ENCODE peak calls at places on chromosomes 3 and 15, in eight cellular contexts. One of them, this sample, is unnamed.

GRCh38 chr3:138381413-138381901 is 33.1 kb downstream of the MRAS start:
- DNase-seq in PC-9: no peak
- DNase-seq in thoracic aorta: no peak
- DNase-seq in heart right ventricle: peak; percentile 48
- DNase-seq in A549: no peak
- DNase-seq in adipocyte: peak; percentile 28
- DNase-seq in GM23248: peak; percentile 39
- DNase-seq in transverse colon: no peak
- DNase-seq in this sample: peak; percentile 68

GRCh38 chr3:84891851-84892250 is 66.9 kb upstream of the CADM2 start:
- DNase-seq in A549: no peak
- DNase-seq in adipocyte: no peak
- DNase-seq in thoracic aorta: no peak
- DNase-seq in GM23248: no peak
- DNase-seq in transverse colon: no peak
- DNase-seq in PC-9: no peak
- DNase-seq in heart right ventricle: no peak
- DNase-seq in this sample: no peak

GRCh38 chr3:181700168-181701087 is 11.3 kb upstream of the SOX2 start:
- DNase-seq in transverse colon: peak; percentile 64
- DNase-seq in adipocyte: peak; percentile 75
- DNase-seq in A549: peak; percentile 69
- DNase-seq in GM23248: peak; percentile 78
- DNase-seq in heart right ventricle: peak; percentile 24
- DNase-seq in PC-9: peak; percentile 50
- DNase-seq in thoracic aorta: no peak
- DNase-seq in this sample: no peak

GRCh38 chr15:98876461-98877369 is 130.9 kb downstream of the PGPEP1L start:
- DNase-seq in A549: no peak
- DNase-seq in GM23248: peak; percentile 63
- DNase-seq in adipocyte: peak; percentile 46
- DNase-seq in thoracic aorta: no peak
- DNase-seq in PC-9: peak; percentile 63
- DNase-seq in heart right ventricle: no peak
- DNase-seq in transverse colon: no peak
- DNase-seq in this sample: no peak

GRCh38 chr3:178295257-178295912 is 240.9 kb upstream of the KCNMB2 start:
- DNase-seq in thoracic aorta: no peak
- DNase-seq in heart right ventricle: no peak
- DNase-seq in adipocyte: peak; percentile 89
- DNase-seq in PC-9: no peak
- DNase-seq in A549: no peak
- DNase-seq in transverse colon: no peak
- DNase-seq in GM23248: peak; percentile 86
- DNase-seq in this sample: peak; percentile 21

GRCh38 chr15:89115547-89115946 is 27.3 kb downstream of the ABHD2 start:
- DNase-seq in thoracic aorta: no peak
- DNase-seq in A549: peak; percentile 59
- DNase-seq in transverse colon: peak; percentile 74
- DNase-seq in heart right ventricle: no peak
- DNase-seq in adipocyte: no peak
- DNase-seq in GM23248: no peak
- DNase-seq in PC-9: peak; percentile 93
- DNase-seq in this sample: no peak

GRCh38 chr15:93179072-93179471 is 90.1 kb upstream of the RGMA start:
- DNase-seq in PC-9: no peak
- DNase-seq in thoracic aorta: no peak
- DNase-seq in GM23248: peak; percentile 6
- DNase-seq in heart right ventricle: peak; percentile 28
- DNase-seq in transverse colon: peak; percentile 63
- DNase-seq in A549: peak; percentile 9
- DNase-seq in adipocyte: no peak
- DNase-seq in this sample: peak; percentile 39

GRCh38 chr3:197746801-197747237 is 2.9 kb upstream of the FYTTD1 start:
- DNase-seq in adipocyte: no peak
- DNase-seq in A549: no peak
- DNase-seq in heart right ventricle: no peak
- DNase-seq in transverse colon: no peak
- DNase-seq in GM23248: no peak
- DNase-seq in PC-9: no peak
- DNase-seq in thoracic aorta: no peak
- DNase-seq in this sample: no peak

GRCh38 chr3:40753956-40754355 is 229.2 kb downstream of the ZNF621 start:
- DNase-seq in thoracic aorta: no peak
- DNase-seq in transverse colon: no peak
- DNase-seq in GM23248: no peak
- DNase-seq in heart right ventricle: no peak
- DNase-seq in adipocyte: no peak
- DNase-seq in PC-9: no peak
- DNase-seq in A549: no peak
- DNase-seq in this sample: no peak

GRCh38 chr3:191415566-191415965 is 45.4 kb upstream of the PYDC2 start:
- DNase-seq in A549: no peak
- DNase-seq in heart right ventricle: no peak
- DNase-seq in GM23248: no peak
- DNase-seq in thoracic aorta: no peak
- DNase-seq in PC-9: no peak
- DNase-seq in transverse colon: no peak
- DNase-seq in adipocyte: no peak
- DNase-seq in this sample: no peak

GRCh38 chr15:81160312-81161214 is 26.5 kb downstream of the CFAP161 start:
- DNase-seq in A549: no peak
- DNase-seq in adipocyte: peak; percentile 92
- DNase-seq in transverse colon: peak; percentile 11
- DNase-seq in PC-9: no peak
- DNase-seq in heart right ventricle: peak; percentile 60
- DNase-seq in thoracic aorta: no peak
- DNase-seq in GM23248: peak; percentile 86
- DNase-seq in this sample: peak; percentile 64

GRCh38 chr3:197522183-197522715 is 33.5 kb downstream of the BDH1 start:
- DNase-seq in PC-9: peak; percentile 61
- DNase-seq in heart right ventricle: no peak
- DNase-seq in GM23248: no peak
- DNase-seq in thoracic aorta: no peak
- DNase-seq in transverse colon: peak; percentile 90
- DNase-seq in adipocyte: peak; percentile 17
- DNase-seq in A549: no peak
- DNase-seq in this sample: no peak

GRCh38 chr15:68693071-68693470 is 114.3 kb downstream of the CORO2B start:
- DNase-seq in PC-9: no peak
- DNase-seq in GM23248: no peak
- DNase-seq in thoracic aorta: no peak
- DNase-seq in A549: no peak
- DNase-seq in heart right ventricle: no peak
- DNase-seq in transverse colon: no peak
- DNase-seq in adipocyte: no peak
- DNase-seq in this sample: no peak

GRCh38 chr3:188518835-188519452 is 365.0 kb downstream of the LPP start:
- DNase-seq in adipocyte: no peak
- DNase-seq in GM23248: no peak
- DNase-seq in thoracic aorta: no peak
- DNase-seq in A549: no peak
- DNase-seq in PC-9: no peak
- DNase-seq in heart right ventricle: no peak
- DNase-seq in transverse colon: no peak
- DNase-seq in this sample: no peak

GRCh38 chr15:52780172-52780980 is 9.8 kb downstream of the ONECUT1 start:
- DNase-seq in thoracic aorta: no peak
- DNase-seq in GM23248: peak; percentile 71
- DNase-seq in transverse colon: peak; percentile 68
- DNase-seq in adipocyte: peak; percentile 79
- DNase-seq in A549: peak; percentile 55
- DNase-seq in PC-9: no peak
- DNase-seq in heart right ventricle: peak; percentile 57
- DNase-seq in this sample: peak; percentile 63

GRCh38 chr15:93288718-93289117 is 199.7 kb upstream of the RGMA start:
- DNase-seq in GM23248: no peak
- DNase-seq in transverse colon: no peak
- DNase-seq in thoracic aorta: no peak
- DNase-seq in adipocyte: no peak
- DNase-seq in A549: no peak
- DNase-seq in heart right ventricle: no peak
- DNase-seq in PC-9: no peak
- DNase-seq in this sample: no peak

GRCh38 chr3:188764609-188765008 is 407.2 kb upstream of the TPRG1 start:
- DNase-seq in GM23248: no peak
- DNase-seq in A549: no peak
- DNase-seq in heart right ventricle: no peak
- DNase-seq in adipocyte: no peak
- DNase-seq in thoracic aorta: no peak
- DNase-seq in transverse colon: no peak
- DNase-seq in PC-9: no peak
- DNase-seq in this sample: no peak

GRCh38 chr3:20648294-20648693 is 462.3 kb upstream of the SGO1 start:
- DNase-seq in heart right ventricle: no peak
- DNase-seq in adipocyte: peak; percentile 88
- DNase-seq in A549: peak; percentile 1
- DNase-seq in PC-9: no peak
- DNase-seq in thoracic aorta: no peak
- DNase-seq in transverse colon: no peak
- DNase-seq in GM23248: peak; percentile 90
- DNase-seq in this sample: no peak

GRCh38 chr15:33810806-33811205 is 157.5 kb upstream of the CHRM5 start:
- DNase-seq in adipocyte: no peak
- DNase-seq in thoracic aorta: no peak
- DNase-seq in PC-9: no peak
- DNase-seq in transverse colon: no peak
- DNase-seq in GM23248: no peak
- DNase-seq in A549: no peak
- DNase-seq in heart right ventricle: no peak
- DNase-seq in this sample: no peak

GRCh38 chr3:108030915-108031425 is 59.9 kb downstream of the CD47 start:
- DNase-seq in adipocyte: no peak
- DNase-seq in PC-9: no peak
- DNase-seq in heart right ventricle: no peak
- DNase-seq in A549: no peak
- DNase-seq in transverse colon: no peak
- DNase-seq in GM23248: no peak
- DNase-seq in thoracic aorta: no peak
- DNase-seq in this sample: no peak
- H3K4me3 ChIP-seq in adipocyte: no peak overlapping the region
- H3K4me3 ChIP-seq in PC-9: no peak overlapping the region
- H3K4me3 ChIP-seq in heart right ventricle: no peak overlapping the region
- H3K4me3 ChIP-seq in A549: no peak overlapping the region
- H3K4me3 ChIP-seq in transverse colon: no peak overlapping the region
- H3K4me3 ChIP-seq in GM23248: no peak overlapping the region
- H3K4me3 ChIP-seq in thoracic aorta: no peak overlapping the region
- H3K4me3 ChIP-seq in this sample: no peak overlapping the region

GRCh38 chr3:45311327-45311726 is 77.0 kb upstream of the LARS2 start:
- DNase-seq in thoracic aorta: no peak
- DNase-seq in transverse colon: no peak
- DNase-seq in A549: no peak
- DNase-seq in GM23248: no peak
- DNase-seq in PC-9: no peak
- DNase-seq in adipocyte: no peak
- DNase-seq in heart right ventricle: no peak
- DNase-seq in this sample: no peak
- H3K4me3 ChIP-seq in thoracic aorta: no peak overlapping the region
- H3K4me3 ChIP-seq in transverse colon: no peak overlapping the region
- H3K4me3 ChIP-seq in A549: no peak overlapping the region
- H3K4me3 ChIP-seq in GM23248: no peak overlapping the region
- H3K4me3 ChIP-seq in PC-9: no peak overlapping the region
- H3K4me3 ChIP-seq in adipocyte: no peak overlapping the region
- H3K4me3 ChIP-seq in heart right ventricle: no peak overlapping the region
- H3K4me3 ChIP-seq in this sample: no peak overlapping the region

GRCh38 chr3:66428733-66429132 is 72.1 kb downstream of the LRIG1 start:
- DNase-seq in transverse colon: peak; percentile 66
- DNase-seq in A549: peak; percentile 85
- DNase-seq in thoracic aorta: peak; percentile 45
- DNase-seq in adipocyte: peak; percentile 94
- DNase-seq in GM23248: peak; percentile 96
- DNase-seq in PC-9: peak; percentile 60
- DNase-seq in heart right ventricle: peak; percentile 56
- DNase-seq in this sample: peak; percentile 78
- H3K4me3 ChIP-seq in transverse colon: no peak overlapping the region
- H3K4me3 ChIP-seq in A549: no peak overlapping the region
- H3K4me3 ChIP-seq in thoracic aorta: no peak overlapping the region
- H3K4me3 ChIP-seq in adipocyte: peak overlapping the region; percentile 45
- H3K4me3 ChIP-seq in GM23248: peak overlapping the region; percentile 34
- H3K4me3 ChIP-seq in PC-9: no peak overlapping the region
- H3K4me3 ChIP-seq in heart right ventricle: no peak overlapping the region
- H3K4me3 ChIP-seq in this sample: no peak overlapping the region

DNA sequence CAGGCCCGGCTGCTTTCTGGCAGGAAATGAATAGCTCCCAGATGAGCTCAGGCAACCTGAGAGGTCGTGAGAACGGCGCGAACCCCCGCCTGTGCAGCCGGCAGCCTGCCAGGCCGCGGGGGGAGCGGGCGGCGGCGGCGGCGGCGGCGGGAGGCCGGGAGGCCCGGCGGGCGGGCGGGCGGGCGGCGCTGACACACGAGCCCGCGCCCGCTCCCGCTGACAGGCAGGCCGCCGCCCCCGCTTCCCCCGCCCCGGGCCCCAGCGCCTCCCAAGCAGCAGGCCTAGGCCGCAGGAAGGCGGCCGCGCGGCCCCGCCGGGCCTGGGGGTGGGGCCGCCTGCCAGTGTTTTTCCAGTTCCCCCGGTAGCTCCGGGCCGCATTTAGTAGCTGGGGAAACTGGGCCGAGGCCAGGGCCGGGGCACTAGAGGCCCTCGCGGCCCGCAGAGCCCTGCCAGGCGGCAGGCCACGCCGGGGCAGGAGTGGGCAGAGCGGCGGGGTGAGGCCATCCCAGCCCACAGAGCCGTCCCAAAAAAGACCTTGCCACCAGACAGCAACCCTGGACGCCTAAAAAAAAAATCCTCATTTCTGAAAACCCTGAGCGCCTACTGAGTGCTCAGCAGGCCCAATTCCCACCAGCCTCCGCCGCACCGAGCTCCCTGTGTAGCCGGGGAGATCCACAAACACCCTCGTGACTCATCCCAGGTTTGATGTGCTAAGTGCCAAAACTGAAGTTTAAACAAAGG is 5.6 kb downstream of the HES1 start:
- DNase-seq in thoracic aorta: peak; percentile 70
- DNase-seq in GM23248: peak; percentile 96
- DNase-seq in transverse colon: peak; percentile 91
- DNase-seq in adipocyte: peak; percentile 92
- DNase-seq in heart right ventricle: peak; percentile 93
- DNase-seq in PC-9: peak; percentile 97
- DNase-seq in A549: peak; percentile 83
- DNase-seq in this sample: peak; percentile 61
- H3K4me3 ChIP-seq in thoracic aorta: peak overlapping the region; percentile 72
- H3K4me3 ChIP-seq in GM23248: peak overlapping the region; percentile 67
- H3K4me3 ChIP-seq in transverse colon: peak overlapping the region; percentile 36
- H3K4me3 ChIP-seq in adipocyte: peak overlapping the region; percentile 57
- H3K4me3 ChIP-seq in heart right ventricle: peak overlapping the region; percentile 26
- H3K4me3 ChIP-seq in PC-9: peak overlapping the region; percentile 46
- H3K4me3 ChIP-seq in A549: peak overlapping the region; percentile 47
- H3K4me3 ChIP-seq in this sample: peak overlapping the region; percentile 13